ENCODE peak calls at places on chromosomes 4 and X, in nine cellular contexts. Y, W, V, B, U, M, O, I and L are unnamed samples.

GRCh38 chr4:159129822-159130550 is 27.1 kb downstream of the RAPGEF2 start:
- DNase-seq in Y (no peak), W (no peak), V (no peak), B (no peak), U (no peak), M (no peak), O (no peak), I (no peak), L (no peak)

GRCh38 chr4:3285558-3286334 is 7.1 kb upstream of the RGS12 start:
- DNase-seq in Y (peak), W (no peak), V (peak), B (peak), U (no peak), M (no peak), O (peak), I (peak), L (no peak)

GRCh38 chrX:45445745-45446412 is 245.2 kb upstream of the DIPK2B start:
- DNase-seq in Y (peak), W (peak), V (no peak), B (peak), U (no peak), M (peak), O (no peak), I (no peak), L (no peak)

GRCh38 chr4:158538176-158538575 is 16.5 kb downstream of the RXFP1 start:
- DNase-seq in Y (peak), W (peak), V (no peak), B (peak), U (no peak), M (no peak), O (no peak), I (no peak), L (no peak)

GRCh38 chr4:123976285-123976684 is 579.7 kb downstream of the SPRY1 start:
- DNase-seq in Y (peak), W (peak), V (no peak), B (no peak), U (no peak), M (no peak), O (no peak), I (no peak), L (no peak)

GRCh38 chr4:8544282-8544681 is 35.9 kb upstream of the GPR78 start:
- DNase-seq in Y (no peak), W (no peak), V (no peak), B (no peak), U (no peak), M (no peak), O (no peak), I (no peak), L (no peak)

GRCh38 chr4:5980436-5981155 is 37.6 kb downstream of the C4orf50 start:
- DNase-seq in Y (peak), W (peak), V (no peak), B (no peak), U (no peak), M (peak), O (no peak), I (no peak), L (no peak)

GRCh38 chr4:53785996-53786395 is 194.7 kb upstream of the LNX1 start:
- DNase-seq in Y (no peak), W (no peak), V (no peak), B (no peak), U (no peak), M (no peak), O (no peak), I (no peak), L (no peak)

GRCh38 chr4:77268108-77268507 is 111.1 kb downstream of the CCNG2 start:
- DNase-seq in Y (no peak), W (no peak), V (no peak), B (no peak), U (no peak), M (no peak), O (no peak), I (no peak), L (no peak)

GRCh38 chrX:107154787-107155620 is 36.4 kb upstream of the RBM41 start:
- DNase-seq in Y (peak), W (peak), V (no peak), B (peak), U (no peak), M (peak), O (no peak), I (no peak), L (no peak)

GRCh38 chr4:176949022-176949421 is 156.3 kb upstream of the VEGFC start:
- DNase-seq in Y (peak), W (peak), V (peak), B (peak), U (no peak), M (no peak), O (no peak), I (no peak), L (no peak)

GRCh38 chrX:130805906-130806305 is 97.1 kb downstream of the ENOX2 start:
- DNase-seq in Y (no peak), W (peak), V (no peak), B (peak), U (no peak), M (no peak), O (no peak), I (no peak), L (no peak)

GRCh38 chr4:119810001-119810400 is 181.4 kb upstream of the PDE5A start:
- DNase-seq in Y (no peak), W (no peak), V (no peak), B (no peak), U (no peak), M (no peak), O (no peak), I (no peak), L (no peak)

GRCh38 chr4:109177411-109177810 is 125.0 kb downstream of the COL25A1 start:
- DNase-seq in Y (no peak), W (no peak), V (no peak), B (no peak), U (no peak), M (no peak), O (no peak), I (no peak), L (no peak)

GRCh38 chr4:184812181-184812542 is 13.6 kb downstream of the ACSL1 start:
- DNase-seq in Y (peak), W (no peak), V (no peak), B (no peak), U (no peak), M (no peak), O (no peak), I (no peak), L (no peak)

GRCh38 chr4:98262431-98262830 is 1.2 kb downstream of the RAP1GDS1 start:
- DNase-seq in Y (peak), W (no peak), V (no peak), B (peak), U (no peak), M (no peak), O (no peak), I (no peak), L (no peak)

GRCh38 chr4:177546745-177547144 is 104.5 kb upstream of the AGA start:
- DNase-seq in Y (peak), W (peak), V (no peak), B (no peak), U (no peak), M (no peak), O (no peak), I (no peak), L (no peak)

GRCh38 chrX:12360991-12361598 is 222.8 kb downstream of the FRMPD4 start:
- DNase-seq in Y (peak), W (peak), V (no peak), B (peak), U (no peak), M (peak), O (no peak), I (no peak), L (no peak)

GRCh38 chr4:48275247-48275646 is 5.6 kb upstream of the TEC start:
- DNase-seq in Y (peak), W (peak), V (no peak), B (peak), U (no peak), M (peak), O (no peak), I (no peak), L (no peak)

GRCh38 chrX:40151211-40152172 is 53.7 kb upstream of the BCOR start:
- DNase-seq in Y (no peak), W (no peak), V (peak), B (no peak), U (no peak), M (no peak), O (no peak), I (no peak), L (no peak)

GRCh38 chr4:98794565-98795205 is 134.2 kb downstream of the EIF4E start:
- DNase-seq in Y (peak), W (peak), V (no peak), B (peak), U (no peak), M (no peak), O (no peak), I (no peak), L (no peak)

GRCh38 chr4:42142586-42142985 is 9.9 kb downstream of the BEND4 start:
- DNase-seq in Y (no peak), W (no peak), V (no peak), B (no peak), U (no peak), M (no peak), O (no peak), I (no peak), L (no peak)

GRCh38 chrX:11585174-11585573 is 80.5 kb downstream of the ARHGAP6 start:
- DNase-seq in Y (no peak), W (no peak), V (no peak), B (no peak), U (no peak), M (no peak), O (no peak), I (no peak), L (no peak)

GRCh38 chrX:153441296-153441695 is 4.6 kb downstream of the TREX2 start:
- DNase-seq in Y (no peak), W (no peak), V (no peak), B (no peak), U (no peak), M (no peak), O (no peak), I (no peak), L (no peak)

DNA sequence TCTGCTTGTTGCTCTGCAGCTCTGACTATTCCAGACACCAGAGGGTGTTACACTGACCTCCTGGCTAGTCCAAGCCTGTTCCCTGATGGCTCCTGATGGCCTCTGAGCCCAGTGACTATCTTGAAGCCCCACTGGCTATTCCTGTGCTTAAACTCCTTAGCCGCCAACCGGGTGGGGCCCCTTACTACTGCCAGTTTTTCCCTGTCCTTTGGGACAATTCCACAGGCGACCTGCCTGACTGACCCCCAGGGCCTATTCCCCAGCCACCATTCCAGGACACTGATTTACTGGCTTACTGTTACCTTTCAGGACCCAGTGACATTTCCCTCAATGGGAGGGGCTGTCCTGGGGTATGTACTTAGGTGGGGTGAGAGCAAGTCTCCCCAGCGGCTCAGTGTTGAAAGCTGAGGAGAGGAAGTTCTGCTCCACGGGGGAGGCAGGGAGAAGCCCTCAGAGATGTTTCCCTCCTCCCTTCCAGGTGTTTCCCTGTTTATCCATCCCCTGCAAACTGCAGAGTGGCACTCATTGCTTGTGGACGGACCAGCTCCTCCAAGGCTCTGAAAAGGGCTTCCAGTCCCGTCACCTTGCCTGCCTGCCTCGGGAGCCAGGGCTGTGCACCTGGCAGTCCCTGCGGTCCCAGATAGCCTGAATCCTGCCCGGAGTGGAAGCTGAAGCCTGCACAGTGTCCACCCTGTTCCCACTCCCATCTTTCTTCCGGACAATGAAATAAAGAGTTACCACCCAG is 4.0 kb downstream of the TIMP1 start:
- DNase-seq in Y (no peak), W (no peak), V (no peak), B (no peak), U (peak), M (no peak), O (no peak), I (no peak), L (no peak)
- TF ChIP-seq CTCF in Y (no peak), W (no peak), V (no peak), B (no peak), U (no peak), M (no peak), O (no peak), I (no peak), L (no peak)

GRCh38 chrX:54785901-54786300 is 12.2 kb downstream of the ITIH6 start:
- DNase-seq in Y (peak), W (peak), V (no peak), B (peak), U (no peak), M (peak), O (no peak), I (no peak), L (no peak)
- TF ChIP-seq CTCF in Y (peak), W (peak), V (no peak), B (peak), U (no peak), M (no peak), O (no peak), I (peak), L (peak)

DNA sequence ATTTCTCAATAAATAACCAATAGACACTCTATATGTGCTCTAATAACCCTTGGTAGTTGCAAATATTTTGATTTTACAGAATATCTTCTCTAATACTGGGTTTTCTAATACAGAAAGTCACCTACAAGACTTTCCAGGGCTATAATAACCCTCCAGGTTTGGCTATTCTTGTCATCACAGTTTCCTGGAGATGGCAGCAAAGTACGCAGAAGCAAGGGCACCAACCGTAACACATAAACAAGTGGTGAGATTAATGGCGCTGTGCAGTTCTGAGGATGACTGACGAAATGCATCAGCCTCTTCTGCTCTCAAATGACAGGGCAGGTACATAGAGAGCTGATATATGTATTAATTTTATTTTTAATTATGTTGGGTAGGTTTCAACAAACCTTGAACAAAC is 122.4 kb downstream of the C4orf33 start:
- DNase-seq in Y (peak), W (peak), V (no peak), B (peak), U (no peak), M (peak), O (no peak), I (no peak), L (no peak)
- TF ChIP-seq CTCF in Y (peak), W (peak), V (no peak), B (no peak), U (no peak), M (peak), O (peak), I (peak), L (peak)

GRCh38 chr4:154744341-154744948 is 645 bp downstream of the LRAT start:
- DNase-seq in Y (no peak), W (no peak), V (no peak), B (no peak), U (no peak), M (no peak), O (no peak), I (no peak), L (no peak)
- TF ChIP-seq CTCF in Y (no peak), W (no peak), V (no peak), B (no peak), U (no peak), M (no peak), O (no peak), I (no peak), L (no peak)

DNA sequence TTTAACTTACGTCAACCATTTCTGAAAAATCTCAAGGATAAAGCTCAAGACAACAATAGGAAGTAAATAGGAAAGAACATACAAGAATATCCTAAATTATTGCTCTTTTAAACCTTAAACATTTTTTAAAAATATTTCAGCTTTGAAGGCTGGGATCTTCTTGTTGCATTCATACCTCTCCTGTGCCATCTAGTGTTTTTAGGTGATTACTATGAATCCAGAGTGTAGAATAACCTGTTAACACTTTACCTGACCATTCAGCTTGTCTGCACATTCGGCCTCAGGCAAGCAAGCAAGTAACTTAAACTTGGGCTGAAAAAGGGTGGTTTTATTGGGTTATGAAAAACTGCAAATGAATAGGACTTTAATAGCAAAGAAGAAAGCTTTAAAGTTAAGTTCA is 507.8 kb upstream of the INTU start:
- DNase-seq in Y (peak), W (peak), V (no peak), B (peak), U (no peak), M (no peak), O (no peak), I (no peak), L (no peak)
- TF ChIP-seq CTCF in Y (peak), W (no peak), V (no peak), B (peak), U (no peak), M (no peak), O (no peak), I (no peak), L (peak)

GRCh38 chr4:151110236-151110635 is 10.8 kb downstream of the RPS3A start:
- DNase-seq in Y (no peak), W (no peak), V (no peak), B (no peak), U (no peak), M (no peak), O (no peak), I (no peak), L (no peak)
- TF ChIP-seq CTCF in Y (no peak), W (no peak), V (no peak), B (no peak), U (no peak), M (no peak), O (no peak), I (no peak), L (no peak)

GRCh38 chrX:116961872-116962582 is 499.3 kb upstream of the CT83 start:
- DNase-seq in Y (peak), W (no peak), V (no peak), B (no peak), U (no peak), M (peak), O (no peak), I (no peak), L (no peak)
- TF ChIP-seq CTCF in Y (peak), W (no peak), V (peak), B (no peak), U (no peak), M (no peak), O (no peak), I (peak), L (peak)

GRCh38 chr4:61714387-61714890 is 514.3 kb downstream of the ADGRL3 start:
- DNase-seq in Y (no peak), W (no peak), V (no peak), B (no peak), U (no peak), M (no peak), O (no peak), I (no peak), L (no peak)
- TF ChIP-seq CTCF in Y (no peak), W (no peak), V (no peak), B (no peak), U (no peak), M (no peak), O (no peak), I (no peak), L (no peak)

GRCh38 chr4:23855912-23856605 is 33.8 kb downstream of the PPARGC1A start:
- DNase-seq in Y (peak), W (no peak), V (no peak), B (no peak), U (no peak), M (no peak), O (no peak), I (no peak), L (no peak)

GRCh38 chr4:23861897-23862296 is 27.9 kb downstream of the PPARGC1A start:
- DNase-seq in Y (no peak), W (no peak), V (no peak), B (no peak), U (no peak), M (no peak), O (no peak), I (no peak), L (no peak)

GRCh38 chr4:23853986-23854385 is 35.9 kb downstream of the PPARGC1A start:
- DNase-seq in Y (no peak), W (no peak), V (no peak), B (no peak), U (no peak), M (no peak), O (no peak), I (no peak), L (no peak)

GRCh38 chr4:23856630-23857029 is 33.2 kb downstream of the PPARGC1A start:
- DNase-seq in Y (no peak), W (no peak), V (peak), B (no peak), U (no peak), M (no peak), O (peak), I (no peak), L (no peak)

GRCh38 chr4:23857353-23857752 is 32.5 kb downstream of the PPARGC1A start:
- DNase-seq in Y (peak), W (peak), V (no peak), B (peak), U (no peak), M (no peak), O (no peak), I (no peak), L (no peak)
- TF ChIP-seq CTCF in Y (peak), W (peak), V (peak), B (no peak), U (no peak), M (no peak), O (no peak), I (no peak), L (peak)

GRCh38 chr4:85228264-85228663 is 246.7 kb upstream of the ARHGAP24 start:
- DNase-seq in Y (no peak), W (no peak), V (no peak), B (no peak), U (no peak), M (no peak), O (no peak), I (no peak), L (no peak)
- TF ChIP-seq CTCF in Y (no peak), W (no peak), V (no peak), B (no peak), U (no peak), M (no peak), O (no peak), I (no peak), L (no peak)